ENCODE peak calls at places on chromosomes 12 and 14, in nine cellular contexts. R, A, Z, X, U, D, P, W and G are unnamed samples.

GRCh38 chr12:24222968-24223367 is 273.5 kb upstream of the SOX5 start:
- DNase-seq in R (no peak), A (peak; percentile 86), Z (no peak), X (no peak), U (no peak), D (peak; percentile 3), P (no peak), W (no peak), G (no peak)

GRCh38 chr14:39230416-39230815 is 3.3 kb upstream of the MIA2 start:
- DNase-seq in R (no peak), A (peak; percentile 35), Z (no peak), X (no peak), U (no peak), D (peak; percentile 40), P (no peak), W (no peak), G (no peak)

GRCh38 chr12:124347805-124348658 is 53.1 kb downstream of the RFLNA start:
- DNase-seq in R (no peak), A (no peak), Z (no peak), X (no peak), U (no peak), D (peak; percentile 26), P (peak; percentile 33), W (no peak), G (no peak)

GRCh38 chr14:43369710-43370109 is 1137.4 kb downstream of the FSCB start:
- DNase-seq in R (no peak), A (no peak), Z (no peak), X (no peak), U (no peak), D (no peak), P (no peak), W (no peak), G (no peak)

GRCh38 chr12:120713861-120714482 is 3.7 kb downstream of the UNC119B start:
- DNase-seq in R (peak; percentile 74), A (peak; percentile 87), Z (no peak), X (peak; percentile 35), U (peak; percentile 51), D (peak; percentile 90), P (peak; percentile 28), W (no peak), G (no peak)

GRCh38 chr14:37588667-37588955 is 6.4 kb downstream of the FOXA1 start:
- DNase-seq in R (no peak), A (no peak), Z (no peak), X (no peak), U (no peak), D (no peak), P (no peak), W (no peak), G (no peak)

GRCh38 chr14:106737025-106737424 is 1210.6 kb downstream of the TMEM121 start:
- DNase-seq in R (no peak), A (no peak), Z (no peak), X (no peak), U (no peak), D (no peak), P (no peak), W (no peak), G (no peak)

GRCh38 chr14:58166005-58166983 is 14.3 kb upstream of the ARMH4 start:
- DNase-seq in R (peak; percentile 59), A (peak; percentile 87), Z (peak; percentile 89), X (peak; percentile 41), U (no peak), D (peak; percentile 81), P (peak; percentile 72), W (peak; percentile 15), G (peak; percentile 94)

GRCh38 chr12:57483466-57483865 is 3.8 kb upstream of the ARHGAP9 start:
- DNase-seq in R (no peak), A (peak; percentile 59), Z (no peak), X (no peak), U (no peak), D (peak; percentile 46), P (no peak), W (no peak), G (no peak)

GRCh38 chr12:12720637-12721250 is 3.6 kb downstream of the CDKN1B start:
- DNase-seq in R (no peak), A (no peak), Z (no peak), X (no peak), U (no peak), D (peak; percentile 45), P (no peak), W (no peak), G (no peak)

GRCh38 chr14:75068294-75069020 is 984 bp upstream of the ZC2HC1C start:
- DNase-seq in R (no peak), A (no peak), Z (no peak), X (no peak), U (no peak), D (no peak), P (no peak), W (no peak), G (no peak)

GRCh38 chr12:116577149-116577548 is 18.0 kb downstream of the MAP1LC3B2 start:
- DNase-seq in R (no peak), A (no peak), Z (no peak), X (no peak), U (no peak), D (no peak), P (no peak), W (no peak), G (no peak)

GRCh38 chr12:1883513-1883912 is 34.9 kb downstream of the CACNA2D4 start:
- DNase-seq in R (no peak), A (no peak), Z (peak; percentile 49), X (no peak), U (no peak), D (no peak), P (no peak), W (no peak), G (no peak)

GRCh38 chr14:91065266-91065665 is 4.8 kb upstream of the RPS6KA5 start:
- DNase-seq in R (no peak), A (no peak), Z (no peak), X (no peak), U (no peak), D (no peak), P (no peak), W (no peak), G (peak; percentile 21)

GRCh38 chr12:112738531-112738930 is 53.0 kb upstream of the RPH3A start:
- DNase-seq in R (no peak), A (no peak), Z (no peak), X (no peak), U (no peak), D (peak; percentile 4), P (no peak), W (no peak), G (no peak)

GRCh38 chr12:69348162-69348938 is at the start of gene LYZ:
- DNase-seq in R (peak; percentile 20), A (no peak), Z (no peak), X (no peak), U (no peak), D (no peak), P (no peak), W (no peak), G (no peak)

GRCh38 chr12:632102-632696 is 31.0 kb downstream of the NINJ2 start:
- DNase-seq in R (peak; percentile 81), A (peak; percentile 82), Z (no peak), X (no peak), U (no peak), D (peak; percentile 92), P (no peak), W (no peak), G (no peak)

GRCh38 chr12:63362801-63363200 is 211.8 kb upstream of the AVPR1A start:
- DNase-seq in R (no peak), A (no peak), Z (no peak), X (no peak), U (no peak), D (no peak), P (no peak), W (no peak), G (no peak)

GRCh38 chr12:650983-651382 is 12.3 kb downstream of the NINJ2 start:
- DNase-seq in R (no peak), A (no peak), Z (peak; percentile 15), X (no peak), U (no peak), D (no peak), P (no peak), W (no peak), G (no peak)

GRCh38 chr12:27176765-27177164 is 67.3 kb upstream of the STK38L start:
- DNase-seq in R (no peak), A (peak; percentile 84), Z (no peak), X (no peak), U (no peak), D (peak; percentile 74), P (peak; percentile 22), W (no peak), G (no peak)

GRCh38 chr14:74609721-74610120 is 2.3 kb downstream of the LTBP2 start:
- DNase-seq in R (no peak), A (peak; percentile 61), Z (no peak), X (no peak), U (no peak), D (peak; percentile 34), P (no peak), W (no peak), G (no peak)

GRCh38 chr14:78902010-78902623 is 731.9 kb downstream of the NRXN3 start:
- DNase-seq in R (no peak), A (peak; percentile 58), Z (no peak), X (no peak), U (no peak), D (peak; percentile 71), P (no peak), W (no peak), G (no peak)

GRCh38 chr14:74409441-74409840 is 16.6 kb downstream of the SYNDIG1L start:
- DNase-seq in R (no peak), A (no peak), Z (peak; percentile 47), X (no peak), U (no peak), D (no peak), P (no peak), W (no peak), G (no peak)

GRCh38 chr14:102775855-102776760 is 1.1 kb upstream of the TRAF3 start:
- DNase-seq in R (no peak), A (peak; percentile 81), Z (no peak), X (no peak), U (no peak), D (peak; percentile 90), P (no peak), W (no peak), G (peak; percentile 31)

GRCh38 chr14:36843410-36843809 is 181.8 kb downstream of the PAX9 start:
- DNase-seq in R (no peak), A (no peak), Z (no peak), X (no peak), U (no peak), D (no peak), P (no peak), W (no peak), G (no peak)

GRCh38 chr14:75185251-75186040 is 9.0 kb upstream of the TMED10 start:
- DNase-seq in R (no peak), A (no peak), Z (no peak), X (no peak), U (no peak), D (no peak), P (no peak), W (no peak), G (no peak)

GRCh38 chr12:42539696-42540095 is 49.9 kb downstream of the PRICKLE1 start:
- DNase-seq in R (no peak), A (no peak), Z (no peak), X (no peak), U (no peak), D (peak; percentile 8), P (no peak), W (no peak), G (no peak)

GRCh38 chr12:96155781-96156180 is 38.4 kb upstream of the ELK3 start:
- DNase-seq in R (no peak), A (no peak), Z (no peak), X (no peak), U (no peak), D (no peak), P (no peak), W (no peak), G (no peak)

GRCh38 chr14:103724116-103724515 is 8.5 kb downstream of the ZFYVE21 start:
- DNase-seq in R (no peak), A (peak; percentile 81), Z (peak; percentile 94), X (no peak), U (no peak), D (peak; percentile 74), P (no peak), W (no peak), G (peak; percentile 75)

GRCh38 chr14:88426271-88426670 is 40.8 kb downstream of the SPATA7 start:
- DNase-seq in R (no peak), A (peak; percentile 11), Z (no peak), X (no peak), U (no peak), D (no peak), P (no peak), W (no peak), G (no peak)

GRCh38 chr12:53995311-53996187 is 4.4 kb upstream of the HOXC9 start:
- DNase-seq in R (peak; percentile 88), A (no peak), Z (peak; percentile 90), X (no peak), U (no peak), D (peak; percentile 64), P (no peak), W (no peak), G (no peak)